ENCODE peak calls at places on chromosomes 7 and 10, in seven cellular contexts. W, B, S, Y, I, F and P are unnamed samples. For H3K27me3, the result is how much of the 10 kb centered on the place peaks cover.

GRCh38 chr7:50554923-50555322 is 10.3 kb downstream of the DDC start:
- DNase-seq in S (no peak), B (no peak), Y (no peak), F (no peak), I (no peak), W (no peak), P (no peak)

GRCh38 chr7:107744345-107744750 is 406 bp downstream of the CBLL1 start:
- DNase-seq in I (no peak), S (no peak), F (no peak), W (no peak), Y (no peak), B (no peak), P (no peak)

GRCh38 chr7:5766321-5766761 is 15.1 kb downstream of the RNF216 start:
- DNase-seq in I (peak), Y (no peak), W (no peak), B (no peak), S (no peak), F (no peak), P (no peak)

GRCh38 chr7:136114966-136115762 is 138.0 kb upstream of the MTPN start:
- DNase-seq in I (peak), F (no peak), B (no peak), W (no peak), Y (peak), S (peak), P (no peak)

GRCh38 chr7:39580150-39580874 is 14.1 kb downstream of the YAE1 start:
- DNase-seq in I (peak), F (peak), B (peak), Y (peak), W (peak), S (peak), P (no peak)

GRCh38 chr10:119520283-119520682 is 22.2 kb downstream of the RGS10 start:
- DNase-seq in S (no peak), W (no peak), F (no peak), I (no peak), B (no peak), Y (no peak), P (no peak)

GRCh38 chr10:119362122-119362521 is 154.8 kb downstream of the GRK5 start:
- DNase-seq in W (no peak), S (no peak), I (no peak), B (no peak), Y (no peak), F (no peak), P (no peak)

GRCh38 chr10:33722067-33722466 is 387.6 kb upstream of the NRP1 start:
- DNase-seq in W (no peak), F (no peak), S (no peak), Y (no peak), I (peak), B (no peak), P (no peak)

GRCh38 chr7:4791101-4791737 is 15.8 kb downstream of the AP5Z1 start:
- DNase-seq in W (no peak), I (no peak), Y (no peak), B (peak), S (no peak), F (no peak), P (no peak)

GRCh38 chr7:18117482-18117881 is 89.8 kb upstream of the PRPS1L1 start:
- DNase-seq in S (no peak), F (no peak), I (peak), B (no peak), W (no peak), Y (no peak), P (no peak)

GRCh38 chr10:47139121-47139520 is 160.9 kb upstream of the GDF10 start:
- DNase-seq in B (no peak), F (no peak), Y (no peak), I (no peak), S (no peak), W (no peak), P (no peak)

GRCh38 chr10:52662255-52662654 is 110.3 kb downstream of the MBL2 start:
- DNase-seq in W (no peak), B (no peak), Y (no peak), S (no peak), F (no peak), I (no peak), P (no peak)

GRCh38 chr10:59432207-59432900 is 70.0 kb upstream of the FAM13C start:
- DNase-seq in Y (no peak), B (no peak), S (no peak), F (no peak), W (no peak), I (peak), P (no peak)

GRCh38 chr10:33617381-33617780 is 282.9 kb upstream of the NRP1 start:
- DNase-seq in F (no peak), B (no peak), I (peak), W (no peak), Y (no peak), S (no peak), P (no peak)

GRCh38 chr7:138663741-138664710 is 37.1 kb downstream of the SVOPL start:
- DNase-seq in I (no peak), S (no peak), W (no peak), B (no peak), F (no peak), Y (no peak), P (no peak)

GRCh38 chr7:2759736-2760097 is 71.7 kb downstream of the AMZ1 start:
- DNase-seq in I (no peak), F (no peak), B (peak), S (no peak), Y (peak), W (no peak), P (no peak)

GRCh38 chr7:73894851-73895441 is 34.0 kb downstream of the TMEM270 start:
- DNase-seq in W (peak), Y (no peak), I (peak), B (no peak), F (peak), S (no peak), P (no peak)

GRCh38 chr10:127587668-127588395 is 38.7 kb downstream of the NPS start:
- DNase-seq in I (no peak), B (no peak), F (no peak), S (no peak), W (no peak), Y (no peak), P (no peak)

GRCh38 chr10:47048533-47048905 is 137.3 kb downstream of the PTPN20 start:
- DNase-seq in S (no peak), F (no peak), Y (peak), B (no peak), I (no peak), W (no peak), P (no peak)

GRCh38 chr10:14093735-14094484 is 236.8 kb downstream of the FRMD4A start:
- DNase-seq in Y (no peak), W (no peak), I (peak), B (no peak), S (no peak), F (no peak), P (no peak)

GRCh38 chr10:97683556-97684357 is 3.3 kb downstream of the AVPI1 start:
- DNase-seq in Y (peak), B (no peak), F (no peak), S (no peak), I (peak), W (no peak), P (no peak)

GRCh38 chr10:67912330-67912946 is 28.0 kb downstream of the SIRT1 start:
- DNase-seq in B (no peak), Y (no peak), F (no peak), I (peak), S (no peak), W (no peak), P (no peak)

GRCh38 chr10:24982294-24983064 is 30.1 kb upstream of the PRTFDC1 start:
- DNase-seq in I (no peak), S (no peak), B (no peak), W (no peak), Y (no peak), F (no peak), P (no peak)

GRCh38 chr10:103652599-103653281 is 159.2 kb downstream of the NEURL1 start:
- DNase-seq in F (no peak), I (no peak), B (peak), S (no peak), W (peak), Y (no peak), P (no peak)

GRCh38 chr10:129545257-129545656 is 78.2 kb downstream of the MGMT start:
- DNase-seq in W (no peak), Y (no peak), B (no peak), I (peak), F (no peak), S (no peak), P (no peak)

GRCh38 chr10:71531485-71532446 is 135.0 kb downstream of the CDH23 start:
- DNase-seq in S (no peak), W (no peak), I (no peak), B (no peak), F (no peak), Y (no peak), P (no peak)

GRCh38 chr10:63252095-63252762 is 119.1 kb downstream of the NRBF2 start:
- DNase-seq in Y (no peak), S (no peak), I (no peak), W (no peak), F (no peak), B (no peak), P (no peak)

GRCh38 chr10:48533951-48534720 is 70.7 kb downstream of the ARHGAP22 start:
- DNase-seq in B (no peak), Y (peak), S (no peak), W (no peak), F (no peak), I (no peak), P (no peak)

GRCh38 chr7:31478018-31478417 is 35.9 kb upstream of the ITPRID1 start:
- DNase-seq in B (no peak), F (no peak), I (no peak), Y (no peak), W (no peak), S (no peak), P (no peak)

GRCh38 chr7:32335107-32335506 is 155.1 kb downstream of the LSM5 start:
- DNase-seq in S (no peak), Y (no peak), B (no peak), I (peak), W (no peak), F (no peak), P (no peak)

GRCh38 chr7:55074008-55074499 is 55.2 kb downstream of the EGFR start:
- DNase-seq in Y (peak), S (peak), F (peak), B (no peak), I (peak), W (no peak), P (no peak)

GRCh38 chr7:30791126-30791525 is 19.9 kb downstream of the MINDY4 start:
- DNase-seq in W (no peak), I (no peak), S (no peak), Y (no peak), B (no peak), F (no peak), P (no peak)

GRCh38 chr10:124007102-124007772 is 86.2 kb downstream of the CHST15 start:
- DNase-seq in B (no peak), W (no peak), I (no peak), S (no peak), Y (no peak), F (no peak), P (no peak)

GRCh38 chr10:74770400-74770799 is 56.0 kb upstream of the KAT6B start:
- DNase-seq in B (no peak), W (no peak), S (no peak), F (no peak), I (no peak), Y (no peak), P (no peak)

GRCh38 chr7:138978541-138979184 is 2.5 kb downstream of the KIAA1549 start:
- DNase-seq in F (no peak), S (no peak), I (no peak), W (no peak), Y (no peak), B (no peak), P (no peak)

GRCh38 chr10:34528320-34528719 is 286.8 kb downstream of the PARD3 start:
- DNase-seq in B (no peak), S (no peak), I (peak), F (peak), Y (no peak), W (no peak), P (no peak)

GRCh38 chr7:28984219-28984618 is 26.1 kb upstream of the TRIL start:
- DNase-seq in S (no peak), B (no peak), F (peak), W (no peak), Y (no peak), I (no peak), P (no peak)

GRCh38 chr7:148540041-148540738 is 50.4 kb upstream of the C7orf33 start:
- DNase-seq in F (no peak), B (peak), W (peak), Y (no peak), I (peak), S (no peak), P (no peak)

GRCh38 chr7:155382802-155383171 is 75.1 kb upstream of the EN2 start:
- DNase-seq in W (no peak), Y (no peak), I (no peak), B (no peak), F (no peak), S (no peak), P (no peak)
- H3K27me3 ChIP-seq in W (half or more), Y (under half), I (half or more), B (half or more), F (under half), S (under half), P (under half)

DNA sequence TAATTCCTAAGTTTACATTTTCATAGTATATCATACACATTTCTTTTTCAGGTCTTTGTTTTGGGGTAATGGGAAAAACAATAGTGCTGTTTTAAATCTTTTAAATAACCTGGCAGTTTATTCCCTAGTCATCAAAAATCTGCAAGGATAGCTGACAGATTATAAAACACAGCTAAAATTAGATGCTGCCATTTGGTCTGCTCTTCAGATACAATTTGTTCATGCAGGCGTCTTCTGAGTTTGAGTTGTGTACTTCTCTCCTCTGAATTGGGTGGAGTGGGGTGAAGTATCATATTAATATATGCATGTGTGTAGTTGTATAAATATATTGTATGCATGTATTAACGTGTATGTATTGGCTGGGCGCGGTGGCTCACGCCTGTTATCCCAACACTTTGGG is 42.9 kb upstream of the ST7 start:
- DNase-seq in F (no peak), Y (no peak), I (no peak), S (no peak), W (no peak), B (no peak), P (no peak)
- TF ChIP-seq CTCF in F (no peak), Y (no peak), I (no peak), S (no peak), W (no peak), B (no peak), P (no peak)

GRCh38 chr10:102408081-102408727 is 10.4 kb downstream of the PSD start:
- DNase-seq in Y (no peak), S (no peak), W (no peak), I (no peak), B (no peak), F (no peak), P (no peak)
- H3K27me3 ChIP-seq in Y (under half), S (under half), W (half or more), I (under half), B (under half), F (under half), P (under half)

GRCh38 chr7:92797284-92797683 is 39.1 kb downstream of the CDK6 start:
- DNase-seq in W (no peak), S (no peak), I (peak), Y (no peak), B (no peak), F (no peak), P (no peak)

GRCh38 chr7:92799446-92800211 is 36.7 kb downstream of the CDK6 start:
- DNase-seq in W (no peak), I (no peak), S (no peak), F (no peak), B (no peak), Y (no peak), P (no peak)

GRCh38 chr7:92794846-92795245 is 41.5 kb downstream of the CDK6 start:
- DNase-seq in I (no peak), S (no peak), F (no peak), W (no peak), Y (no peak), B (no peak), P (no peak)

GRCh38 chr7:92798517-92799249 is 37.7 kb downstream of the CDK6 start:
- DNase-seq in W (no peak), Y (no peak), B (no peak), I (no peak), F (no peak), S (no peak), P (no peak)

DNA sequence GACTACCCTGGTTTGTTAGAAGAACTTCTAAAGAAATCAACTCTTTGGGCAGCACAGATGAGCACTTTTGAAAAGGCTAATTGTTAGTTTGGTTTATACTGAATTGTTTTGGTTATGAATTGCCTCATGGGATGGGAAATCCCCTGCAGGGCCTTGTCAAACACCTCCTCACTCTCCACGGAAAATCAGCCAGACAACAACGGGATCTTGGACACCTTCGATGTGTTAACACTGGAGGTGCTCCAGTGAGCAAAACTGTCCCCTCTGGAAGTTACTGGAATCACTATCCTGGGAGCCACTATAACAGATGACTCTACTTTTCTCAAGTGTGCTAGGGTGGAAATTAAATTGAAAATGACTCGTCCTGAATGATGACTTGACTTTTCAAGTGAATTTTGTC is 38.7 kb downstream of the CDK6 start:
- DNase-seq in F (no peak), Y (no peak), S (no peak), W (no peak), B (no peak), I (peak), P (no peak)
- TF ChIP-seq CTCF in F (no peak), Y (no peak), S (no peak), W (no peak), B (no peak), I (peak), P (no peak)

DNA sequence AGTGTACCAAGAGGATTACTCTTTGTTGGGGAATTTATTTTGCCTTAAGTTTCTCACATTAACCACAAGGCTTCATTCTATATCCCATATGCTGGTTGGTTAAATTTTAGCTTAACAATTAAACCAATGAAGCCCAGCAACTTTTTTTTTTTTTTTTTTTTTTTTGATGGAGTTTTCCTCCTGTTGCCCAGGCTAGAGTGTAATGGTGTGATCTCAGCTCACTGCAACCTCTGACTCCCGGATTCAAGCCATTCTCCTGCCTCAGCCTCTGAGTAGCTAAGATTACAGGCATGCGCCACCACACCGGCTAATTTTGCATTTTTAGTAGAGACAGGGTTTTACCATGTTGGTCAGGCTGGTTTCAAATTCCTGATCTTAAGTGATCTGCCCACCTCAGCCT is 75.0 kb upstream of the MKX start:
- DNase-seq in S (no peak), F (no peak), I (no peak), B (no peak), Y (no peak), W (no peak), P (no peak)
- H3K27me3 ChIP-seq in S (under half), F (under half), I (under half), B (under half), Y (under half), W (under half), P (under half)

GRCh38 chr7:105389090-105389650 is 449 bp upstream of the SRPK2 start:
- DNase-seq in B (peak), I (peak), S (peak), W (peak), F (peak), Y (peak), P (no peak)
- TF ChIP-seq CTCF in B (no peak), I (peak), S (no peak), W (no peak), F (no peak), Y (no peak), P (no peak)

GRCh38 chr7:155513543-155514285 is 32.6 kb downstream of the CNPY1 start:
- DNase-seq in F (no peak), B (no peak), S (no peak), I (no peak), Y (no peak), W (no peak), P (no peak)
- H3K27me3 ChIP-seq in F (under half), B (under half), S (under half), I (under half), Y (under half), W (half or more), P (under half)

GRCh38 chr10:99709480-99710229 is 22.3 kb downstream of the COX15 start:
- DNase-seq in B (no peak), Y (no peak), S (peak), F (no peak), W (no peak), I (peak), P (no peak)
- TF ChIP-seq CTCF in B (no peak), Y (no peak), S (no peak), F (no peak), W (no peak), I (peak), P (no peak)

DNA sequence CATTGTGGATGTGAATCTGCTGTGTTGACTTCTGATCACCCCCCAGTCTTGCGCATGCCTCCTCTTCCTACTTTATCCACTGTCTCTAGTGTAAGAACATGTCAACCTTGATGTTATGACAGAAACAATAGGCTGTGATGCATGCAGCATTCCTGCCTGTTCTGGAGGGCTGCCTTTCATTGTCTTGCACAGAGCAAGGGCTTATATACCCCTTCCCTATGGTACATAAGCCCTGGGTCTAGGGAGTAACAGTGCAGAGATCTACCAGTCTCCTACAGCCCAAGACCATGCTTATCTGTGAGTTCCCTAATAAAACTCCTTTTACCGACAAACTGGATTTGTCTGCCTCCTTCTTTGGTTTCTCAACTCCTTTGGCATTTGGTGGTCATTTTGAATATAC is 177.0 kb upstream of the STK17A start:
- DNase-seq in S (no peak), F (no peak), B (no peak), W (no peak), I (no peak), Y (no peak), P (no peak)
- H3K27me3 ChIP-seq in S (under half), F (under half), B (under half), W (under half), I (under half), Y (under half), P (under half)